ENCODE peak calls at places on chromosomes 11 and 22, in six cellular contexts. D is hypothalamus, G is head of caudate nucleus, H is MCF 10A, U is HS-5, T is NCI-H1092. K is an unnamed sample.

GRCh38 chr11:124122123-124122522 is 6.9 kb downstream of the VWA5A start:
- DNase-seq in T (no peak), D (no peak), U (no peak), G (no peak), H (no peak), K (no peak)

GRCh38 chr22:36835903-36836302 is 19.1 kb upstream of the PVALB start:
- DNase-seq in H (no peak), T (no peak), G (no peak), U (no peak), D (no peak), K (no peak)

GRCh38 chr11:78419327-78419726 is 1.7 kb upstream of the GAB2 start:
- DNase-seq in U (peak; percentile 92), D (no peak), H (peak; percentile 95), T (no peak), G (no peak), K (no peak)

GRCh38 chr22:21766933-21767462 is 31.4 kb upstream of the YPEL1 start:
- DNase-seq in U (no peak), G (no peak), D (no peak), H (no peak), T (no peak), K (no peak)

GRCh38 chr22:45482169-45482568 is 20.5 kb upstream of the FBLN1 start:
- DNase-seq in T (no peak), G (no peak), D (no peak), U (no peak), H (no peak), K (peak; percentile 1)

GRCh38 chr11:64355078-64355940 is 3.7 kb upstream of the RPS6KA4 start:
- DNase-seq in G (peak; percentile 83), T (peak; percentile 71), H (peak; percentile 81), U (peak; percentile 49), D (peak; percentile 53), K (peak; percentile 81)

GRCh38 chr11:30228323-30228884 is 2.4 kb upstream of the FSHB start:
- DNase-seq in H (no peak), G (no peak), D (no peak), U (no peak), T (no peak), K (no peak)

GRCh38 chr11:117222991-117223740 is 8.7 kb downstream of the PCSK7 start:
- DNase-seq in D (no peak), U (no peak), T (no peak), G (peak; percentile 39), H (no peak), K (no peak)

GRCh38 chr22:29031236-29031982 is 30.2 kb downstream of the C22orf31 start:
- DNase-seq in H (peak; percentile 95), U (peak; percentile 80), D (no peak), T (no peak), G (no peak), K (no peak)

GRCh38 chr11:26730711-26731460 is 9.0 kb upstream of the SLC5A12 start:
- DNase-seq in T (no peak), H (peak; percentile 28), D (no peak), G (peak; percentile 17), U (no peak), K (no peak)

GRCh38 chr11:77346906-77347603 is 45.6 kb upstream of the GDPD4 start:
- DNase-seq in G (no peak), U (peak; percentile 31), D (no peak), T (no peak), H (no peak), K (no peak)

GRCh38 chr11:46450846-46451470 is 59.4 kb upstream of the CHRM4 start:
- DNase-seq in U (no peak), G (no peak), H (no peak), T (no peak), D (no peak), K (no peak)

K was measured in glutamatergic neuron.